ENCODE peak calls at places on chromosomes 13 and 19, in four cellular contexts. T is K562, D is GM12878, J is HepG2. E is an unnamed sample.

GRCh38 chr13:18996627-18997051 is 185.0 kb downstream of the TUBA3C start:
- DNase-seq in J (no peak), D (no peak), T (no peak), E (no peak)

GRCh38 chr19:2587001-2587719 is 111.2 kb downstream of the GADD45B start:
- DNase-seq in J (no peak), D (no peak), T (no peak), E (no peak)

GRCh38 chr13:96052655-96053002 is 572 bp downstream of the UGGT2 start:
- DNase-seq in D (peak), T (peak), J (peak), E (peak)

GRCh38 chr19:1155352-1156304 is 18.4 kb downstream of the SBNO2 start:
- DNase-seq in J (no peak), T (no peak), D (no peak), E (no peak)

GRCh38 chr13:69556540-69557196 is 551.0 kb upstream of the ATXN8OS start:
- DNase-seq in D (no peak), T (no peak), J (no peak), E (no peak)

GRCh38 chr19:56291857-56292256 is 19.3 kb downstream of the EDDM13 start:
- DNase-seq in T (no peak), J (no peak), D (no peak), E (no peak)

GRCh38 chr19:58021541-58022282 is 12.1 kb upstream of the ZSCAN1 start:
- DNase-seq in D (no peak), T (peak), J (peak), E (peak)

GRCh38 chr19:47176627-47177090 is 46.0 kb downstream of the SAE1 start:
- DNase-seq in J (no peak), D (no peak), T (no peak), E (no peak)

GRCh38 chr13:112928958-112929777 is 39.8 kb upstream of the MCF2L start:
- DNase-seq in T (no peak), J (peak), D (no peak), E (no peak)

GRCh38 chr19:7126132-7126531 is 56.6 kb downstream of the ZNF557 start:
- DNase-seq in T (no peak), D (no peak), J (no peak), E (no peak)

GRCh38 chr19:39074205-39074692 is 9.9 kb upstream of the ACP7 start:
- DNase-seq in T (no peak), J (no peak), D (no peak), E (no peak)

GRCh38 chr19:29285187-29285687 is 72.3 kb upstream of the UQCRFS1 start:
- DNase-seq in T (no peak), J (no peak), D (no peak), E (no peak)

GRCh38 chr13:25679154-25679553 is 307.4 kb downstream of the ATP8A2 start:
- DNase-seq in D (no peak), J (no peak), T (no peak), E (no peak)

GRCh38 chr19:5128251-5128931 is 159.5 kb downstream of the KDM4B start:
- DNase-seq in J (no peak), T (peak), D (no peak), E (peak)

GRCh38 chr19:35142531-35143230 is 374 bp upstream of the FXYD7 start:
- DNase-seq in T (peak), D (no peak), J (no peak), E (peak)

GRCh38 chr19:9060559-9061340 is 26.1 kb upstream of the OR1M1 start:
- DNase-seq in J (no peak), T (no peak), D (no peak), E (no peak)

GRCh38 chr13:33381906-33382305 is 96.4 kb upstream of the STARD13 start:
- DNase-seq in J (no peak), T (no peak), D (no peak), E (no peak)

GRCh38 chr19:15562861-15563260 is 52.2 kb upstream of the CYP4F8 start:
- DNase-seq in D (no peak), T (no peak), J (peak), E (no peak)

GRCh38 chr19:15562145-15562544 is 52.9 kb upstream of the CYP4F8 start:
- DNase-seq in J (no peak), T (no peak), D (no peak), E (no peak)

GRCh38 chr19:15563931-15564330 is 51.1 kb upstream of the CYP4F8 start:
- DNase-seq in J (no peak), D (no peak), T (no peak), E (no peak)

GRCh38 chr19:15564534-15565168 is 50.4 kb upstream of the CYP4F8 start:
- DNase-seq in T (no peak), D (no peak), J (no peak), E (no peak)

DNA sequence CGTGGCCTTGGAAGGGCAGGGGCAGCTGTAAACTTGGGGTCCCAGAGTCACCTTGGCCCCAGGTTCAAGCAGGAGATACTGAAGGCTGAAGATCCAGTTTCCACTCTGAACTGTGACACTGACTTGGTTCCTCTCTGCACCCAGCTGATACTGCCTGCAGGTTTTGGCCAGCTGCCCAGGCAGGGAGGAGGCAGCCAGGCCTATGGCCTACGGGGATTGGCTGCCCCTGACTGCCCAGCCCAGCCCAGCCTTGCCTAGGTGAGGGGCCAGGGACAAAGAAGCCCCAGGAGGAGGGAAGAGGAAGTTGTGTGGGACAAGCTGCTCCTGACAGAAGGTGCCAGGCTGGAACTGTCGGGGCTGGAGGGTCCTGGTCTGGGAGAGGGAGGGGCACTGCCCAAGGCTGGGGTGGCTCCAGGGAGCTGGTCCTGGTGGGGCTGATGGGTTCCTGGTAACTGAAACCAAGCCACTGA is 51.7 kb upstream of the CYP4F8 start:
- DNase-seq in D (no peak), T (no peak), J (peak), E (no peak)
- TF ChIP-seq FOXK2 in D (no peak), T (no peak), J (no peak), E (no peak)

GRCh38 chr13:98222081-98222554 is 45.0 kb upstream of the RNF113B start:
- DNase-seq in T (no peak), J (no peak), D (no peak), E (no peak)

GRCh38 chr13:98220188-98220765 is 43.2 kb upstream of the RNF113B start:
- DNase-seq in D (no peak), T (no peak), J (no peak), E (no peak)

GRCh38 chr13:98219685-98220084 is 42.6 kb upstream of the RNF113B start:
- DNase-seq in J (no peak), D (no peak), T (no peak), E (no peak)

GRCh38 chr13:98222816-98223215 is 45.7 kb upstream of the RNF113B start:
- DNase-seq in J (no peak), T (peak), D (no peak), E (no peak)

GRCh38 chr13:98221234-98221633 is 44.2 kb upstream of the RNF113B start:
- DNase-seq in D (no peak), J (no peak), T (no peak), E (no peak)
- TF ChIP-seq TARDBP in D (no peak), J (no peak), T (no peak), E (no peak)

GRCh38 chr13:107375701-107376350 is 807.9 kb upstream of the ARGLU1 start:
- DNase-seq in D (no peak), T (no peak), J (no peak), E (no peak)
- TF ChIP-seq FOXK2 in D (no peak), T (no peak), J (no peak), E (no peak)

DNA sequence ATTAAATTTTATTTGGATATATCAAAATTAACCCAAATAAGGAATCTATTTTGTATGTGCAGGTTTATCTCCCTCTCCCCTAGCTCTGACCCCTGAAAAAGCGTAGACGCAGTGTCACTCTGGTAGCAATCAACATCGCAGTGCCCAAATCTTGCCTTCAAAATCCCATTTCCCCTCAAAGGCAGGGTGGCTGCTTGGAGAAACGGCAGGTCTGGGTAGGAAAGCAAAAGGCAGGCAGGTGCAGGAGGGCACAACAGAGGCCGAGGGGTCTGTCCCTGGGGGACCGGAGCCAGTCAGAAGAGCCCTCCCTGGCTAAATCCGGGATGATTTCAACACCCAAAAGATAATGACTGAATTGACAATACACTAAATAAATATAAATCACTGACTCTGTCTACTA is 41.9 kb downstream of the NAXD start:
- DNase-seq in D (no peak), T (no peak), J (no peak), E (no peak)
- TF ChIP-seq TARDBP in D (no peak), T (no peak), J (no peak), E (no peak)

GRCh38 chr13:47076536-47076935 is 179.7 kb upstream of the HTR2A start:
- DNase-seq in J (no peak), T (no peak), D (no peak), E (no peak)

GRCh38 chr13:47080616-47081015 is 183.8 kb upstream of the HTR2A start:
- DNase-seq in D (no peak), T (no peak), J (no peak), E (peak)

GRCh38 chr13:47085346-47085745 is 188.5 kb upstream of the HTR2A start:
- DNase-seq in J (no peak), D (no peak), T (no peak), E (no peak)

GRCh38 chr13:47081246-47081645 is 184.4 kb upstream of the HTR2A start:
- DNase-seq in J (no peak), T (no peak), D (no peak), E (no peak)

DNA sequence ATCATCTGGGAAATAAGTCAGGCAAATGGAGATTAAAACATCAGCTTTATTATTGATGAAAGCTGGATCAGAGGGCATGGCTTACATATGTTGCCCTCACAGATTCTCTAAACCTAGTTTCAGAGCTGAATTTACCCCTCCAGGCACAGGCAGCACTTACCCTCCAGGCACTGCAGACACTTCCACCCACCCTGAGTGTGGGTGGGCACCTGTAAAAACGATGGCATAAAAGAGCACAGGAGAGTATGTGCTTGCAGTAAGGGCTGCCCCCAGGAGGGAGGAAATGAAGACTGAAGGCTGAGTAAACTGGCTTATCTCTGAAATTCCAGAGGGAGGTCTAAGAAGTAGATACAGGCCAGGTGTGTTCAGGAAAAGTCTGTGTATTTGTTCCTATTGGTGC is 185.0 kb upstream of the HTR2A start:
- DNase-seq in T (no peak), J (no peak), D (no peak), E (no peak)
- TF ChIP-seq FOXK2 in T (no peak), J (no peak), D (no peak), E (no peak)

GRCh38 chr19:14072535-14073231 is at the start of gene MISP3:
- DNase-seq in D (no peak), T (peak), J (no peak), E (no peak)
- TF ChIP-seq TARDBP in D (no peak), T (no peak), J (no peak), E (no peak)

E was measured in HEK293T.